ENCODE peak calls at places on chromosome 7, in four cellular contexts. One of them, this sample, is unnamed.

GRCh38 chr7:128115326-128115820 is 84.1 kb upstream of the LRRC4 start:
- DNase-seq in colonic mucosa: peak; percentile 7
- DNase-seq in left ventricle myocardium inferior: no peak
- DNase-seq in PC-9: peak; percentile 63
- DNase-seq in this sample: peak; percentile 38

GRCh38 chr7:2261611-2262010 is 19.6 kb downstream of the NUDT1 start:
- DNase-seq in left ventricle myocardium inferior: no peak
- DNase-seq in PC-9: no peak
- DNase-seq in colonic mucosa: no peak
- DNase-seq in this sample: no peak

GRCh38 chr7:22295402-22296264 is 61.3 kb downstream of the RAPGEF5 start:
- DNase-seq in colonic mucosa: no peak
- DNase-seq in PC-9: no peak
- DNase-seq in left ventricle myocardium inferior: no peak
- DNase-seq in this sample: no peak

GRCh38 chr7:30973292-30973691 is 9.5 kb downstream of the GHRHR start:
- DNase-seq in left ventricle myocardium inferior: no peak
- DNase-seq in PC-9: no peak
- DNase-seq in colonic mucosa: peak; percentile 12
- DNase-seq in this sample: no peak

GRCh38 chr7:138170298-138170697 is 94.0 kb downstream of the AKR1D1 start:
- DNase-seq in PC-9: no peak
- DNase-seq in left ventricle myocardium inferior: no peak
- DNase-seq in colonic mucosa: no peak
- DNase-seq in this sample: no peak

GRCh38 chr7:2646680-2647571 is 15.1 kb downstream of the TTYH3 start:
- DNase-seq in colonic mucosa: no peak
- DNase-seq in PC-9: no peak
- DNase-seq in left ventricle myocardium inferior: no peak
- DNase-seq in this sample: no peak

GRCh38 chr7:86978804-86979506 is 80.5 kb downstream of the ELAPOR2 start:
- DNase-seq in left ventricle myocardium inferior: no peak
- DNase-seq in PC-9: no peak
- DNase-seq in colonic mucosa: no peak
- DNase-seq in this sample: no peak

GRCh38 chr7:94142281-94142680 is 138.1 kb upstream of the BET1 start:
- DNase-seq in colonic mucosa: no peak
- DNase-seq in PC-9: no peak
- DNase-seq in left ventricle myocardium inferior: no peak
- DNase-seq in this sample: no peak

GRCh38 chr7:73920406-73921134 is 59.6 kb downstream of the TMEM270 start:
- DNase-seq in left ventricle myocardium inferior: no peak
- DNase-seq in PC-9: no peak
- DNase-seq in colonic mucosa: no peak
- DNase-seq in this sample: no peak

GRCh38 chr7:88072715-88073055 is 138.6 kb downstream of the ADAM22 start:
- DNase-seq in PC-9: no peak
- DNase-seq in left ventricle myocardium inferior: no peak
- DNase-seq in colonic mucosa: no peak
- DNase-seq in this sample: no peak

GRCh38 chr7:116242177-116242576 is 31.8 kb downstream of the TES start:
- DNase-seq in colonic mucosa: no peak
- DNase-seq in PC-9: no peak
- DNase-seq in left ventricle myocardium inferior: no peak
- DNase-seq in this sample: peak; percentile 52

GRCh38 chr7:139680676-139681462 is 96.9 kb downstream of the HIPK2 start:
- DNase-seq in left ventricle myocardium inferior: peak; percentile 68
- DNase-seq in PC-9: peak; percentile 48
- DNase-seq in colonic mucosa: no peak
- DNase-seq in this sample: peak; percentile 96

GRCh38 chr7:23443974-23444373 is 26.3 kb downstream of the IGF2BP3 start:
- DNase-seq in PC-9: no peak
- DNase-seq in colonic mucosa: no peak
- DNase-seq in left ventricle myocardium inferior: no peak
- DNase-seq in this sample: no peak

GRCh38 chr7:48837266-48837665 is 87.1 kb upstream of the CDC14C start:
- DNase-seq in colonic mucosa: no peak
- DNase-seq in left ventricle myocardium inferior: no peak
- DNase-seq in PC-9: no peak
- DNase-seq in this sample: no peak

GRCh38 chr7:110386914-110387313 is 704.0 kb upstream of the LRRN3 start:
- DNase-seq in colonic mucosa: no peak
- DNase-seq in PC-9: peak; percentile 96
- DNase-seq in left ventricle myocardium inferior: no peak
- DNase-seq in this sample: peak; percentile 22

GRCh38 chr7:133824123-133824522 is 303.0 kb upstream of the LRGUK start:
- DNase-seq in PC-9: no peak
- DNase-seq in colonic mucosa: no peak
- DNase-seq in left ventricle myocardium inferior: no peak
- DNase-seq in this sample: no peak

GRCh38 chr7:6545398-6546126 is 5.7 kb downstream of the GRID2IP start:
- DNase-seq in PC-9: no peak
- DNase-seq in left ventricle myocardium inferior: no peak
- DNase-seq in colonic mucosa: no peak
- DNase-seq in this sample: no peak

GRCh38 chr7:33243319-33243881 is 114.0 kb downstream of the BBS9 start:
- DNase-seq in PC-9: peak; percentile 47
- DNase-seq in colonic mucosa: no peak
- DNase-seq in left ventricle myocardium inferior: no peak
- DNase-seq in this sample: peak; percentile 84

GRCh38 chr7:10412426-10413019 is 561.1 kb upstream of the PHF14 start:
- DNase-seq in colonic mucosa: peak; percentile 24
- DNase-seq in left ventricle myocardium inferior: no peak
- DNase-seq in PC-9: no peak
- DNase-seq in this sample: peak; percentile 51

GRCh38 chr7:70694357-70694908 is 437.5 kb upstream of the GALNT17 start:
- DNase-seq in PC-9: no peak
- DNase-seq in colonic mucosa: peak; percentile 43
- DNase-seq in left ventricle myocardium inferior: peak; percentile 42
- DNase-seq in this sample: peak; percentile 71

GRCh38 chr7:47580811-47581331 is 1.0 kb downstream of the TNS3 start:
- DNase-seq in left ventricle myocardium inferior: no peak
- DNase-seq in colonic mucosa: no peak
- DNase-seq in PC-9: no peak
- DNase-seq in this sample: peak; percentile 55

GRCh38 chr7:107027208-107027607 is 17.3 kb upstream of the PRKAR2B start:
- DNase-seq in PC-9: no peak
- DNase-seq in left ventricle myocardium inferior: no peak
- DNase-seq in colonic mucosa: no peak
- DNase-seq in this sample: no peak

GRCh38 chr7:127865466-127865865 is 165.8 kb downstream of the LRRC4 start:
- DNase-seq in colonic mucosa: no peak
- DNase-seq in left ventricle myocardium inferior: no peak
- DNase-seq in PC-9: peak; percentile 50
- DNase-seq in this sample: peak; percentile 72

GRCh38 chr7:4149645-4150044 is 532.5 kb upstream of the FOXK1 start:
- DNase-seq in left ventricle myocardium inferior: no peak
- DNase-seq in PC-9: no peak
- DNase-seq in colonic mucosa: no peak
- DNase-seq in this sample: no peak

GRCh38 chr7:74039337-74039736 is 11.4 kb downstream of the ELN start:
- DNase-seq in PC-9: no peak
- DNase-seq in colonic mucosa: no peak
- DNase-seq in left ventricle myocardium inferior: no peak
- DNase-seq in this sample: no peak

GRCh38 chr7:135480966-135481599 is 28.8 kb downstream of the CNOT4 start:
- DNase-seq in colonic mucosa: no peak
- DNase-seq in left ventricle myocardium inferior: no peak
- DNase-seq in PC-9: no peak
- DNase-seq in this sample: no peak

GRCh38 chr7:107502797-107503196 is 32.9 kb downstream of the GPR22 start:
- DNase-seq in PC-9: no peak
- DNase-seq in left ventricle myocardium inferior: no peak
- DNase-seq in colonic mucosa: no peak
- DNase-seq in this sample: no peak

GRCh38 chr7:150388306-150388705 is 9.2 kb downstream of the ZNF775 start:
- DNase-seq in PC-9: no peak
- DNase-seq in colonic mucosa: no peak
- DNase-seq in left ventricle myocardium inferior: no peak
- DNase-seq in this sample: no peak

GRCh38 chr7:134298902-134299683 is 17.6 kb downstream of the SLC35B4 start:
- DNase-seq in left ventricle myocardium inferior: peak; percentile 28
- DNase-seq in colonic mucosa: peak; percentile 36
- DNase-seq in PC-9: no peak
- DNase-seq in this sample: peak; percentile 62

GRCh38 chr7:44980393-44981034 is 1.7 kb upstream of the MYO1G start:
- DNase-seq in PC-9: no peak
- DNase-seq in left ventricle myocardium inferior: no peak
- DNase-seq in colonic mucosa: no peak
- DNase-seq in this sample: no peak

GRCh38 chr7:23654508-23654907 is 25.5 kb upstream of the FAM221A start:
- DNase-seq in PC-9: no peak
- DNase-seq in colonic mucosa: peak; percentile 40
- DNase-seq in left ventricle myocardium inferior: no peak
- DNase-seq in this sample: no peak

GRCh38 chr7:68718059-68718685 is 880.1 kb upstream of the AUTS2 start:
- DNase-seq in left ventricle myocardium inferior: no peak
- DNase-seq in colonic mucosa: no peak
- DNase-seq in PC-9: no peak
- DNase-seq in this sample: no peak

GRCh38 chr7:27185013-27185707 is at the start of gene HOXA11:
- DNase-seq in left ventricle myocardium inferior: no peak
- DNase-seq in colonic mucosa: peak; percentile 91
- DNase-seq in PC-9: no peak
- DNase-seq in this sample: no peak

GRCh38 chr7:107594961-107595737 is 15.1 kb downstream of the BCAP29 start:
- DNase-seq in colonic mucosa: no peak
- DNase-seq in left ventricle myocardium inferior: no peak
- DNase-seq in PC-9: peak; percentile 97
- DNase-seq in this sample: peak; percentile 87

GRCh38 chr7:129665013-129665401 is 53.5 kb downstream of the NRF1 start:
- DNase-seq in PC-9: peak; percentile 79
- DNase-seq in left ventricle myocardium inferior: no peak
- DNase-seq in colonic mucosa: no peak
- DNase-seq in this sample: peak; percentile 75

GRCh38 chr7:140901946-140902304 is 22.8 kb downstream of the BRAF start:
- DNase-seq in PC-9: no peak
- DNase-seq in left ventricle myocardium inferior: no peak
- DNase-seq in colonic mucosa: no peak
- DNase-seq in this sample: no peak

GRCh38 chr7:99095698-99096097 is 48.2 kb downstream of the SMURF1 start:
- DNase-seq in PC-9: no peak
- DNase-seq in colonic mucosa: no peak
- DNase-seq in left ventricle myocardium inferior: peak; percentile 18
- DNase-seq in this sample: no peak
- H3K36me3 ChIP-seq in PC-9: no peaks in the 10 kb centered on the region
- H3K36me3 ChIP-seq in colonic mucosa: no peaks in the 10 kb centered on the region
- H3K36me3 ChIP-seq in left ventricle myocardium inferior: no peaks in the 10 kb centered on the region
- H3K36me3 ChIP-seq in this sample: no peaks in the 10 kb centered on the region

GRCh38 chr7:155470686-155471638 is 13.0 kb downstream of the EN2 start:
- DNase-seq in left ventricle myocardium inferior: no peak
- DNase-seq in colonic mucosa: no peak
- DNase-seq in PC-9: no peak
- DNase-seq in this sample: no peak
- H3K27me3 ChIP-seq in left ventricle myocardium inferior: peaks cover 100% of the 10 kb centered on the region
- H3K27me3 ChIP-seq in colonic mucosa: peaks cover 79% of the 10 kb centered on the region
- H3K27me3 ChIP-seq in PC-9: peaks cover 99% of the 10 kb centered on the region
- H3K27me3 ChIP-seq in this sample: peaks cover 88% of the 10 kb centered on the region

DNA sequence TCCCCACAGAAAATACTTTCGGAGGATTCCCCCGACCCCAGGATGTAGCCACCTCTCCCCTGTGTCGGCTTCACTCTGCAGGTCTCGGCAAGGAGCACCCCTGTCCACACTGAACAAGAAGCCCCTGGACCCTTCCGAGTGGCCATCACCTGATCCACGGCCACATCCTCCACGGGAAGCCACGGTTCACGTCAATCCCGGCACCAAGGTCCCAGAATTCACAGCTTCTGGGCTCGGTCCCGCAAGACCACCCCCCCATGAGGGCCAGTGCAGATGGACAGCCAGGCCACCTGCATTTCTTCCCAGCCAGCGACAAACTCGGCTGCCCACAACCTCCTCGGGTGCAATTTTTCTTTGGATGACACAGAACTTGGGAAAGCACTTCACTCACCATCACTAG is 199.6 kb downstream of the PTPRN2 start:
- DNase-seq in PC-9: no peak
- DNase-seq in colonic mucosa: no peak
- DNase-seq in left ventricle myocardium inferior: no peak
- DNase-seq in this sample: no peak
- H3K9me3 ChIP-seq in PC-9: no peaks in the 10 kb centered on the region
- H3K9me3 ChIP-seq in colonic mucosa: no peaks in the 10 kb centered on the region
- H3K9me3 ChIP-seq in left ventricle myocardium inferior: no peaks in the 10 kb centered on the region
- H3K9me3 ChIP-seq in this sample: no peaks in the 10 kb centered on the region

GRCh38 chr7:55980266-55980665 is 15.9 kb downstream of the NIPSNAP2 start:
- DNase-seq in PC-9: no peak
- DNase-seq in left ventricle myocardium inferior: no peak
- DNase-seq in colonic mucosa: no peak
- DNase-seq in this sample: no peak
- H3K36me3 ChIP-seq in PC-9: peaks cover 69% of the 10 kb centered on the region
- H3K36me3 ChIP-seq in left ventricle myocardium inferior: peaks cover 74% of the 10 kb centered on the region
- H3K36me3 ChIP-seq in colonic mucosa: peaks cover 17% of the 10 kb centered on the region
- H3K36me3 ChIP-seq in this sample: peaks cover 70% of the 10 kb centered on the region

This sample was measured in adipocyte.